ENCODE peak calls at places on chromosomes 2 and 18, in nine cellular contexts. One of them, this sample, is unnamed.

GRCh38 chr2:39772086-39772811 is 6.8 kb downstream of the THUMPD2 start:
- DNase-seq in IMR-90: peak; percentile 79
- DNase-seq in stomach: no peak
- DNase-seq in right lobe of liver: no peak
- DNase-seq in breast epithelium: no peak
- DNase-seq in HepG2: no peak
- DNase-seq in substantia nigra: no peak
- DNase-seq in OCI-LY7: no peak
- DNase-seq in aorta: no peak
- DNase-seq in this sample: no peak

GRCh38 chr2:33013684-33014110 is 66.9 kb downstream of the LTBP1 start:
- DNase-seq in IMR-90: peak; percentile 47
- DNase-seq in stomach: no peak
- DNase-seq in right lobe of liver: no peak
- DNase-seq in breast epithelium: no peak
- DNase-seq in HepG2: no peak
- DNase-seq in substantia nigra: no peak
- DNase-seq in OCI-LY7: no peak
- DNase-seq in aorta: no peak
- DNase-seq in this sample: no peak

GRCh38 chr2:51103205-51103604 is 71.3 kb upstream of the NRXN1 start:
- DNase-seq in IMR-90: peak; percentile 86
- DNase-seq in stomach: no peak
- DNase-seq in right lobe of liver: peak; percentile 51
- DNase-seq in breast epithelium: peak; percentile 27
- DNase-seq in HepG2: peak; percentile 49
- DNase-seq in substantia nigra: no peak
- DNase-seq in OCI-LY7: no peak
- DNase-seq in aorta: no peak
- DNase-seq in this sample: peak; percentile 35

GRCh38 chr2:193824474-193824873 is 1629.7 kb upstream of the TMEFF2 start:
- DNase-seq in IMR-90: no peak
- DNase-seq in stomach: no peak
- DNase-seq in right lobe of liver: no peak
- DNase-seq in breast epithelium: no peak
- DNase-seq in HepG2: no peak
- DNase-seq in substantia nigra: no peak
- DNase-seq in OCI-LY7: no peak
- DNase-seq in aorta: no peak
- DNase-seq in this sample: no peak

GRCh38 chr2:118539290-118539689 is 308.2 kb downstream of the EN1 start:
- DNase-seq in IMR-90: peak; percentile 34
- DNase-seq in stomach: no peak
- DNase-seq in right lobe of liver: no peak
- DNase-seq in breast epithelium: no peak
- DNase-seq in HepG2: peak; percentile 14
- DNase-seq in substantia nigra: no peak
- DNase-seq in OCI-LY7: peak; percentile 12
- DNase-seq in aorta: peak; percentile 47
- DNase-seq in this sample: peak; percentile 48

GRCh38 chr2:189412330-189412953 is 28.8 kb upstream of the WDR75 start:
- DNase-seq in IMR-90: peak; percentile 74
- DNase-seq in stomach: no peak
- DNase-seq in right lobe of liver: no peak
- DNase-seq in breast epithelium: no peak
- DNase-seq in HepG2: peak; percentile 39
- DNase-seq in substantia nigra: no peak
- DNase-seq in OCI-LY7: peak; percentile 39
- DNase-seq in aorta: no peak
- DNase-seq in this sample: peak; percentile 13

GRCh38 chr2:128558895-128559532 is 240.3 kb upstream of the HS6ST1 start:
- DNase-seq in IMR-90: no peak
- DNase-seq in stomach: no peak
- DNase-seq in right lobe of liver: no peak
- DNase-seq in breast epithelium: no peak
- DNase-seq in HepG2: no peak
- DNase-seq in substantia nigra: no peak
- DNase-seq in OCI-LY7: no peak
- DNase-seq in aorta: no peak
- DNase-seq in this sample: no peak

GRCh38 chr2:23901966-23902942 is 24.7 kb downstream of the ATAD2B start:
- DNase-seq in IMR-90: peak; percentile 41
- DNase-seq in stomach: no peak
- DNase-seq in right lobe of liver: no peak
- DNase-seq in breast epithelium: no peak
- DNase-seq in HepG2: no peak
- DNase-seq in substantia nigra: no peak
- DNase-seq in OCI-LY7: no peak
- DNase-seq in aorta: no peak
- DNase-seq in this sample: no peak

GRCh38 chr2:39913648-39914456 is 134.8 kb upstream of the THUMPD2 start:
- DNase-seq in IMR-90: peak; percentile 88
- DNase-seq in stomach: no peak
- DNase-seq in right lobe of liver: no peak
- DNase-seq in breast epithelium: no peak
- DNase-seq in HepG2: peak; percentile 60
- DNase-seq in substantia nigra: no peak
- DNase-seq in OCI-LY7: peak; percentile 85
- DNase-seq in aorta: no peak
- DNase-seq in this sample: no peak

GRCh38 chr2:105321875-105322646 is 7.5 kb downstream of the TGFBRAP1 start:
- DNase-seq in IMR-90: peak; percentile 52
- DNase-seq in stomach: no peak
- DNase-seq in right lobe of liver: no peak
- DNase-seq in breast epithelium: no peak
- DNase-seq in HepG2: no peak
- DNase-seq in substantia nigra: no peak
- DNase-seq in OCI-LY7: no peak
- DNase-seq in aorta: no peak
- DNase-seq in this sample: no peak

GRCh38 chr2:32418777-32419176 is 62.0 kb downstream of the BIRC6 start:
- DNase-seq in IMR-90: peak; percentile 75
- DNase-seq in stomach: no peak
- DNase-seq in right lobe of liver: no peak
- DNase-seq in breast epithelium: no peak
- DNase-seq in HepG2: no peak
- DNase-seq in substantia nigra: no peak
- DNase-seq in OCI-LY7: no peak
- DNase-seq in aorta: no peak
- DNase-seq in this sample: no peak

GRCh38 chr2:1727796-1728474 is 16.4 kb downstream of the PXDN start:
- DNase-seq in IMR-90: no peak
- DNase-seq in stomach: peak; percentile 3
- DNase-seq in right lobe of liver: no peak
- DNase-seq in breast epithelium: peak; percentile 13
- DNase-seq in HepG2: no peak
- DNase-seq in substantia nigra: no peak
- DNase-seq in OCI-LY7: no peak
- DNase-seq in aorta: no peak
- DNase-seq in this sample: no peak

GRCh38 chr2:238938460-238939055 is 90.7 kb downstream of the TWIST2 start:
- DNase-seq in IMR-90: peak; percentile 94
- DNase-seq in stomach: peak; percentile 32
- DNase-seq in right lobe of liver: no peak
- DNase-seq in breast epithelium: peak; percentile 58
- DNase-seq in HepG2: no peak
- DNase-seq in substantia nigra: no peak
- DNase-seq in OCI-LY7: no peak
- DNase-seq in aorta: peak; percentile 88
- DNase-seq in this sample: peak; percentile 50

GRCh38 chr2:121409388-121409787 is 121.3 kb upstream of the RNU4ATAC start:
- DNase-seq in IMR-90: no peak
- DNase-seq in stomach: no peak
- DNase-seq in right lobe of liver: no peak
- DNase-seq in breast epithelium: no peak
- DNase-seq in HepG2: no peak
- DNase-seq in substantia nigra: no peak
- DNase-seq in OCI-LY7: no peak
- DNase-seq in aorta: no peak
- DNase-seq in this sample: no peak

GRCh38 chr2:233940376-233941276 is 23.5 kb downstream of the TRPM8 start:
- DNase-seq in IMR-90: no peak
- DNase-seq in stomach: no peak
- DNase-seq in right lobe of liver: no peak
- DNase-seq in breast epithelium: no peak
- DNase-seq in HepG2: no peak
- DNase-seq in substantia nigra: no peak
- DNase-seq in OCI-LY7: no peak
- DNase-seq in aorta: no peak
- DNase-seq in this sample: no peak

GRCh38 chr18:57542126-57542525 is 44.4 kb downstream of the FECH start:
- DNase-seq in IMR-90: peak; percentile 86
- DNase-seq in stomach: no peak
- DNase-seq in right lobe of liver: no peak
- DNase-seq in breast epithelium: no peak
- DNase-seq in HepG2: no peak
- DNase-seq in substantia nigra: no peak
- DNase-seq in OCI-LY7: no peak
- DNase-seq in aorta: no peak
- DNase-seq in this sample: no peak

GRCh38 chr2:19231625-19232024 is 126.8 kb downstream of the OSR1 start:
- DNase-seq in IMR-90: no peak
- DNase-seq in stomach: no peak
- DNase-seq in right lobe of liver: no peak
- DNase-seq in breast epithelium: no peak
- DNase-seq in HepG2: no peak
- DNase-seq in substantia nigra: no peak
- DNase-seq in OCI-LY7: no peak
- DNase-seq in aorta: no peak
- DNase-seq in this sample: no peak

GRCh38 chr18:79728931-79729586 is 49.5 kb downstream of the CTDP1 start:
- DNase-seq in IMR-90: no peak
- DNase-seq in stomach: no peak
- DNase-seq in right lobe of liver: no peak
- DNase-seq in breast epithelium: no peak
- DNase-seq in HepG2: no peak
- DNase-seq in substantia nigra: no peak
- DNase-seq in OCI-LY7: no peak
- DNase-seq in aorta: no peak
- DNase-seq in this sample: no peak

GRCh38 chr2:237624565-237624964 is 2.8 kb upstream of the LRRFIP1 start:
- DNase-seq in IMR-90: no peak
- DNase-seq in stomach: no peak
- DNase-seq in right lobe of liver: no peak
- DNase-seq in breast epithelium: no peak
- DNase-seq in HepG2: no peak
- DNase-seq in substantia nigra: no peak
- DNase-seq in OCI-LY7: peak; percentile 61
- DNase-seq in aorta: no peak
- DNase-seq in this sample: no peak

GRCh38 chr2:7649461-7650228 is 732.4 kb downstream of the RNF144A start:
- DNase-seq in IMR-90: no peak
- DNase-seq in stomach: no peak
- DNase-seq in right lobe of liver: no peak
- DNase-seq in breast epithelium: no peak
- DNase-seq in HepG2: no peak
- DNase-seq in substantia nigra: no peak
- DNase-seq in OCI-LY7: no peak
- DNase-seq in aorta: no peak
- DNase-seq in this sample: no peak

GRCh38 chr18:78362198-78362597 is 617.4 kb upstream of the SALL3 start:
- DNase-seq in IMR-90: no peak
- DNase-seq in stomach: no peak
- DNase-seq in right lobe of liver: no peak
- DNase-seq in breast epithelium: no peak
- DNase-seq in HepG2: no peak
- DNase-seq in substantia nigra: no peak
- DNase-seq in OCI-LY7: no peak
- DNase-seq in aorta: no peak
- DNase-seq in this sample: no peak

GRCh38 chr18:3675446-3675845 is 225.5 kb downstream of the TGIF1 start:
- DNase-seq in IMR-90: peak; percentile 43
- DNase-seq in stomach: no peak
- DNase-seq in right lobe of liver: no peak
- DNase-seq in breast epithelium: no peak
- DNase-seq in HepG2: peak; percentile 50
- DNase-seq in substantia nigra: no peak
- DNase-seq in OCI-LY7: no peak
- DNase-seq in aorta: no peak
- DNase-seq in this sample: no peak

GRCh38 chr2:191636235-191636543 is 41.7 kb upstream of the NABP1 start:
- DNase-seq in IMR-90: peak; percentile 88
- DNase-seq in stomach: no peak
- DNase-seq in right lobe of liver: no peak
- DNase-seq in breast epithelium: no peak
- DNase-seq in HepG2: peak; percentile 68
- DNase-seq in substantia nigra: no peak
- DNase-seq in OCI-LY7: no peak
- DNase-seq in aorta: no peak
- DNase-seq in this sample: no peak
- H3K27ac ChIP-seq in IMR-90: peak overlapping the region; percentile 100
- H3K27ac ChIP-seq in stomach: no peak overlapping the region
- H3K27ac ChIP-seq in right lobe of liver: no peak overlapping the region
- H3K27ac ChIP-seq in breast epithelium: no peak overlapping the region
- H3K27ac ChIP-seq in HepG2: peak overlapping the region; percentile 75
- H3K27ac ChIP-seq in substantia nigra: no peak overlapping the region
- H3K27ac ChIP-seq in OCI-LY7: no peak overlapping the region
- H3K27ac ChIP-seq in aorta: no peak overlapping the region
- H3K27ac ChIP-seq in this sample: no peak overlapping the region

DNA sequence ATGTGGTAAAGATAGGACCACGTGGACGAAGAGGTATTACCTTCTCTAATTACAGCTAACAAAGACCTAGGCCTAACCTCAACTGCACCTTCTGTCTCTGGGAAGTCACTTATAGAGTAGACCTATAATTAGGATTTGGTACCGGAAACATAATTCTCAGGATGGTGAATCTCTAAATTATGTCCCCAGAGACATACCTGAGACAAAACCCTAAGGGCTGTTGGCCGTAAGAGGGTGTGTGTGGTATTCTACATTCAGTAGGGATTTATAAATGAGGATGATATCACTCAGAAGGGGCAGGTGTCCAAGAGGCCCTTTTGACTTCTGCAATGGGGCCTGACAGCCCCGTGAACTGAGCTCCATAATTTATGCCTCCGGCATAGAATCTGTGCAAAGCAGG is 13.4 kb upstream of the DARS1 start:
- DNase-seq in IMR-90: no peak
- DNase-seq in stomach: no peak
- DNase-seq in right lobe of liver: no peak
- DNase-seq in breast epithelium: no peak
- DNase-seq in HepG2: no peak
- DNase-seq in substantia nigra: no peak
- DNase-seq in OCI-LY7: peak; percentile 41
- DNase-seq in aorta: no peak
- DNase-seq in this sample: no peak
- H3K27ac ChIP-seq in IMR-90: no peak overlapping the region
- H3K27ac ChIP-seq in stomach: no peak overlapping the region
- H3K27ac ChIP-seq in right lobe of liver: no peak overlapping the region
- H3K27ac ChIP-seq in breast epithelium: no peak overlapping the region
- H3K27ac ChIP-seq in HepG2: no peak overlapping the region
- H3K27ac ChIP-seq in substantia nigra: no peak overlapping the region
- H3K27ac ChIP-seq in OCI-LY7: peak overlapping the region; percentile 58
- H3K27ac ChIP-seq in aorta: no peak overlapping the region
- H3K27ac ChIP-seq in this sample: no peak overlapping the region

GRCh38 chr2:27667439-27667838 is 3.8 kb downstream of the SLC4A1AP start:
- DNase-seq in IMR-90: no peak
- DNase-seq in stomach: no peak
- DNase-seq in right lobe of liver: no peak
- DNase-seq in breast epithelium: no peak
- DNase-seq in HepG2: no peak
- DNase-seq in substantia nigra: no peak
- DNase-seq in OCI-LY7: no peak
- DNase-seq in aorta: no peak
- DNase-seq in this sample: no peak
- H3K27ac ChIP-seq in IMR-90: no peak overlapping the region
- H3K27ac ChIP-seq in stomach: no peak overlapping the region
- H3K27ac ChIP-seq in right lobe of liver: no peak overlapping the region
- H3K27ac ChIP-seq in breast epithelium: no peak overlapping the region
- H3K27ac ChIP-seq in HepG2: no peak overlapping the region
- H3K27ac ChIP-seq in substantia nigra: no peak overlapping the region
- H3K27ac ChIP-seq in OCI-LY7: no peak overlapping the region
- H3K27ac ChIP-seq in aorta: no peak overlapping the region
- H3K27ac ChIP-seq in this sample: no peak overlapping the region

GRCh38 chr2:234988491-234988890 is 36.7 kb downstream of the SH3BP4 start:
- DNase-seq in IMR-90: no peak
- DNase-seq in stomach: no peak
- DNase-seq in right lobe of liver: no peak
- DNase-seq in breast epithelium: no peak
- DNase-seq in HepG2: no peak
- DNase-seq in substantia nigra: no peak
- DNase-seq in OCI-LY7: no peak
- DNase-seq in aorta: no peak
- DNase-seq in this sample: no peak
- H3K27ac ChIP-seq in IMR-90: no peak overlapping the region
- H3K27ac ChIP-seq in stomach: peak overlapping the region; percentile 78
- H3K27ac ChIP-seq in right lobe of liver: peak overlapping the region; percentile 76
- H3K27ac ChIP-seq in breast epithelium: peak overlapping the region; percentile 66
- H3K27ac ChIP-seq in HepG2: no peak overlapping the region
- H3K27ac ChIP-seq in substantia nigra: no peak overlapping the region
- H3K27ac ChIP-seq in OCI-LY7: no peak overlapping the region
- H3K27ac ChIP-seq in aorta: no peak overlapping the region
- H3K27ac ChIP-seq in this sample: peak overlapping the region; percentile 77

This sample was measured in thyroid gland.